ENCODE peak calls at places on chromosome 1, in ten cellular contexts. O, T, N, U, P, C, A, Z, G and V are unnamed samples.

GRCh38 chr1:87318806-87319205 is 9.9 kb upstream of the LMO4 start:
- DNase-seq in Z (no peak), C (no peak), A (no peak), P (no peak), T (no peak), O (no peak), U (no peak), G (no peak), N (no peak), V (no peak)

GRCh38 chr1:94858276-94858675 is 38.1 kb downstream of the SLC44A3 start:
- DNase-seq in P (no peak), A (no peak), C (no peak), Z (peak), N (no peak), G (no peak), U (no peak), T (no peak), O (no peak), V (no peak)

GRCh38 chr1:19799233-19799876 is 361 bp downstream of the TMCO4 start:
- DNase-seq in Z (peak), G (peak), N (peak), T (peak), A (peak), U (peak), C (peak), P (peak), O (no peak), V (peak)

GRCh38 chr1:200139661-200140250 is 112.2 kb downstream of the NR5A2 start:
- DNase-seq in T (no peak), A (peak), C (peak), N (no peak), Z (peak), P (peak), U (peak), O (no peak), G (peak), V (peak)

GRCh38 chr1:81717230-81717629 is 83.5 kb upstream of the ADGRL2 start:
- DNase-seq in A (no peak), G (no peak), P (no peak), U (no peak), T (no peak), C (no peak), O (no peak), Z (peak), N (no peak), V (no peak)

GRCh38 chr1:227318852-227319607 is 738 bp upstream of the CDC42BPA start:
- DNase-seq in U (no peak), O (no peak), P (no peak), N (no peak), C (no peak), T (no peak), G (peak), A (peak), Z (peak), V (no peak)

GRCh38 chr1:234608026-234608719 is 1.8 kb downstream of the IRF2BP2 start:
- DNase-seq in Z (peak), C (peak), G (peak), U (peak), P (peak), T (no peak), O (peak), A (peak), N (peak), V (peak)

GRCh38 chr1:67791686-67792475 is 41.4 kb downstream of the GNG12 start:
- DNase-seq in Z (peak), A (no peak), N (no peak), G (no peak), T (no peak), U (no peak), O (no peak), P (no peak), C (no peak), V (no peak)

GRCh38 chr1:12383001-12383400 is 153.2 kb downstream of the VPS13D start:
- DNase-seq in C (no peak), O (no peak), P (no peak), Z (no peak), T (no peak), A (no peak), G (no peak), U (no peak), N (no peak), V (no peak)

GRCh38 chr1:151838491-151839412 is 868 bp downstream of the C2CD4D start:
- DNase-seq in Z (no peak), N (peak), G (peak), A (no peak), U (peak), T (no peak), O (peak), C (no peak), P (no peak), V (peak)

GRCh38 chr1:75074719-75075395 is 59.3 kb upstream of the LHX8 start:
- DNase-seq in P (no peak), G (no peak), A (peak), T (no peak), N (no peak), O (no peak), C (no peak), Z (no peak), U (no peak), V (no peak)

GRCh38 chr1:188058801-188059200 is 1230.1 kb downstream of the PLA2G4A start:
- DNase-seq in C (no peak), G (no peak), Z (no peak), N (no peak), P (no peak), O (no peak), T (no peak), A (no peak), U (no peak), V (no peak)

GRCh38 chr1:168733241-168733640 is 4.2 kb upstream of the DPT start:
- DNase-seq in O (no peak), U (no peak), Z (no peak), A (no peak), N (no peak), G (no peak), C (no peak), P (no peak), T (no peak), V (no peak)

GRCh38 chr1:187734427-187734826 is 905.7 kb downstream of the PLA2G4A start:
- DNase-seq in O (no peak), A (no peak), C (no peak), P (no peak), G (no peak), T (no peak), U (no peak), Z (no peak), N (no peak), V (no peak)

GRCh38 chr1:246035060-246035531 is 472.0 kb downstream of the SMYD3 start:
- DNase-seq in Z (no peak), C (no peak), U (no peak), A (no peak), O (no peak), T (no peak), G (no peak), N (no peak), P (no peak), V (no peak)

GRCh38 chr1:231691618-231692259 is 65.1 kb downstream of the DISC1 start:
- DNase-seq in T (no peak), Z (peak), P (no peak), A (no peak), C (no peak), U (no peak), N (no peak), G (peak), O (peak), V (no peak)

GRCh38 chr1:8042134-8042533 is 16.0 kb upstream of the ERRFI1 start:
- DNase-seq in A (no peak), P (no peak), T (no peak), Z (no peak), N (no peak), U (no peak), C (no peak), G (no peak), O (no peak), V (no peak)

GRCh38 chr1:23624440-23624839 is 65.1 kb upstream of the ID3 start:
- DNase-seq in A (no peak), P (no peak), O (no peak), N (no peak), T (no peak), Z (no peak), U (peak), C (peak), G (no peak), V (peak)

GRCh38 chr1:104402178-104402577 is 652.5 kb downstream of the AMY1C start:
- DNase-seq in T (no peak), N (no peak), A (peak), U (no peak), P (no peak), Z (no peak), G (no peak), O (no peak), C (no peak), V (no peak)

GRCh38 chr1:210292276-210292851 is 36.3 kb upstream of the HHAT start:
- DNase-seq in O (peak), N (peak), U (peak), G (peak), Z (peak), T (peak), A (no peak), P (no peak), C (peak), V (peak)

GRCh38 chr1:118158918-118159317 is 26.1 kb downstream of the SPAG17 start:
- DNase-seq in U (no peak), Z (peak), O (no peak), C (no peak), T (no peak), N (no peak), P (no peak), A (no peak), G (no peak), V (no peak)

GRCh38 chr1:180003026-180003695 is 48.6 kb downstream of the CEP350 start:
- DNase-seq in N (no peak), G (no peak), Z (no peak), P (no peak), O (no peak), C (no peak), T (no peak), U (no peak), A (no peak), V (no peak)

GRCh38 chr1:180243517-180244221 is 13.6 kb downstream of the LHX4 start:
- DNase-seq in A (no peak), T (no peak), C (no peak), N (no peak), U (no peak), O (no peak), P (no peak), G (no peak), Z (no peak), V (no peak)

GRCh38 chr1:83706354-83706938 is 292.5 kb downstream of the TTLL7 start:
- DNase-seq in P (no peak), G (no peak), O (no peak), A (no peak), N (no peak), C (no peak), T (no peak), U (no peak), Z (no peak), V (no peak)

GRCh38 chr1:242033331-242033956 is 34.5 kb upstream of the MAP1LC3C start:
- DNase-seq in O (no peak), N (no peak), G (no peak), U (no peak), C (no peak), P (no peak), A (no peak), Z (no peak), T (no peak), V (no peak)

GRCh38 chr1:218475699-218476098 is 130.6 kb downstream of the TGFB2 start:
- DNase-seq in C (no peak), G (no peak), U (no peak), P (no peak), Z (no peak), A (no peak), O (no peak), N (no peak), T (no peak), V (no peak)

GRCh38 chr1:44884746-44885145 is 41.7 kb upstream of the PTCH2 start:
- DNase-seq in U (no peak), N (no peak), A (peak), O (no peak), C (no peak), G (no peak), P (no peak), T (no peak), Z (no peak), V (no peak)

GRCh38 chr1:26686795-26687194 is 9.0 kb upstream of the ARID1A start:
- DNase-seq in U (no peak), P (no peak), O (no peak), G (no peak), N (no peak), T (no peak), Z (no peak), C (no peak), A (no peak), V (no peak)

GRCh38 chr1:236144446-236145150 is 2.3 kb downstream of the GPR137B start:
- DNase-seq in C (no peak), G (peak), N (no peak), Z (no peak), T (no peak), A (no peak), U (no peak), P (no peak), O (no peak), V (no peak)

GRCh38 chr1:226943156-226943555 is 3.1 kb downstream of the COQ8A start:
- DNase-seq in A (no peak), O (no peak), T (no peak), Z (no peak), P (no peak), G (peak), N (no peak), U (no peak), C (no peak), V (no peak)

GRCh38 chr1:211601159-211601558 is 22.2 kb upstream of the SLC30A1 start:
- DNase-seq in A (no peak), O (no peak), Z (no peak), N (no peak), G (no peak), U (no peak), P (no peak), C (no peak), T (no peak), V (no peak)

GRCh38 chr1:193308438-193308837 is 122.0 kb upstream of the B3GALT2 start:
- DNase-seq in A (no peak), N (no peak), G (no peak), C (no peak), T (no peak), U (no peak), Z (no peak), P (no peak), O (no peak), V (no peak)

GRCh38 chr1:152811050-152811449 is 721 bp upstream of the LCE1B start:
- DNase-seq in P (no peak), A (no peak), O (no peak), G (peak), N (no peak), Z (peak), U (no peak), T (no peak), C (no peak), V (no peak)